ENCODE peak calls at places on chromosomes 16 and 17, in seven cellular contexts. Q is amygdala, J is bronchial epithelial cell, Z is GOT3, Y is A549, F is AG08395, O is mucosa of gallbladder. D is an unnamed sample.

GRCh38 chr17:81251091-81251942 is 12.2 kb downstream of the NDUFAF8 start:
- DNase-seq in Z (no peak), O (no peak), Q (no peak), F (no peak), Y (no peak), J (no peak), D (no peak)

GRCh38 chr17:61338000-61338864 is 61.4 kb upstream of the TBX2 start:
- DNase-seq in Q (no peak), Y (peak), F (peak), O (no peak), J (peak), Z (peak), D (no peak)

GRCh38 chr17:75808549-75808904 is 23.9 kb downstream of the UNK start:
- DNase-seq in O (no peak), Y (no peak), J (no peak), Z (no peak), F (no peak), Q (no peak), D (no peak)

GRCh38 chr17:73189417-73190099 is 3.3 kb upstream of the COG1 start:
- DNase-seq in Y (peak), O (peak), J (peak), F (peak), Q (peak), Z (no peak), D (no peak)

GRCh38 chr17:32021618-32021955 is 14.4 kb downstream of the LRRC37B start:
- DNase-seq in Z (no peak), Y (no peak), J (no peak), Q (no peak), O (no peak), F (no peak), D (no peak)

GRCh38 chr17:47949197-47949759 is 7.9 kb downstream of the PNPO start:
- DNase-seq in Q (peak), F (peak), J (peak), O (peak), Z (peak), Y (peak), D (peak)

GRCh38 chr17:76085066-76085730 is 6.2 kb downstream of the ZACN start:
- DNase-seq in Q (no peak), F (no peak), Z (no peak), O (no peak), Y (no peak), J (no peak), D (no peak)

GRCh38 chr16:10228779-10229178 is 46.6 kb upstream of the GRIN2A start:
- DNase-seq in O (no peak), J (no peak), Q (no peak), Z (no peak), F (no peak), Y (no peak), D (no peak)

GRCh38 chr17:35448214-35448898 is at the start of gene SLFN13:
- DNase-seq in J (peak), Q (no peak), Z (no peak), O (peak), Y (peak), F (peak), D (peak)

GRCh38 chr17:77783991-77784820 is 174.3 kb upstream of the TNRC6C start:
- DNase-seq in O (no peak), F (no peak), Q (no peak), J (no peak), Z (no peak), Y (no peak), D (no peak)

GRCh38 chr16:67571981-67572431 is 9.7 kb downstream of the CTCF start:
- DNase-seq in Q (no peak), F (peak), Z (no peak), O (no peak), J (peak), Y (no peak), D (no peak)

GRCh38 chr16:49639739-49640388 is 216.0 kb downstream of the ZNF423 start:
- DNase-seq in O (peak), Z (peak), J (no peak), Q (no peak), Y (no peak), F (no peak), D (peak)

GRCh38 chr16:31842864-31843263 is 30.7 kb upstream of the ZNF267 start:
- DNase-seq in Q (no peak), F (no peak), Y (no peak), Z (no peak), J (no peak), O (no peak), D (no peak)

GRCh38 chr17:74466111-74466784 is at the start of gene CD300A:
- DNase-seq in O (no peak), F (no peak), Y (no peak), J (no peak), Q (peak), Z (no peak), D (no peak)

GRCh38 chr17:8185580-8186445 is 4.2 kb downstream of the BORCS6 start:
- DNase-seq in F (peak), Z (peak), Q (peak), J (peak), Y (peak), O (peak), D (peak)

GRCh38 chr16:82263456-82264159 is 93.6 kb upstream of the MPHOSPH6 start:
- DNase-seq in Q (no peak), Z (peak), Y (peak), F (peak), J (peak), O (peak), D (peak)

GRCh38 chr16:2698996-2699750 is 16.9 kb downstream of the KCTD5 start:
- DNase-seq in Z (no peak), O (no peak), J (no peak), F (no peak), Y (no peak), Q (no peak), D (no peak)

GRCh38 chr17:80447790-80448189 is 28.6 kb downstream of the NPTX1 start:
- DNase-seq in Q (no peak), O (no peak), Z (no peak), J (peak), F (no peak), Y (no peak), D (no peak)

GRCh38 chr16:69443809-69444611 is 19.6 kb downstream of the CYB5B start:
- DNase-seq in O (peak), Q (no peak), J (peak), Z (no peak), F (peak), Y (no peak), D (no peak)

GRCh38 chr16:50196736-50197135 is 43.6 kb downstream of the TENT4B start:
- DNase-seq in Z (no peak), O (no peak), F (no peak), Y (no peak), J (peak), Q (no peak), D (no peak)

GRCh38 chr17:7945651-7946050 is 13.6 kb downstream of the CNTROB start:
- DNase-seq in Z (no peak), O (no peak), J (no peak), Q (no peak), F (no peak), Y (no peak), D (no peak)

GRCh38 chr17:1882836-1883235 is 53.0 kb downstream of the RPA1 start:
- DNase-seq in Q (no peak), Y (peak), O (peak), Z (no peak), J (peak), F (peak), D (no peak)

GRCh38 chr17:77286641-77287431 is 146.1 kb downstream of the SEC14L1 start:
- DNase-seq in F (peak), Z (peak), O (peak), J (peak), Y (peak), Q (no peak), D (peak)

GRCh38 chr17:7579001-7579838 is at the start of gene CD68:
- DNase-seq in Y (peak), Z (peak), Q (peak), F (peak), J (peak), O (peak), D (peak)

GRCh38 chr17:72492941-72493340 is 372.1 kb downstream of the SOX9 start:
- DNase-seq in Y (no peak), Z (no peak), Q (no peak), O (no peak), J (no peak), F (no peak), D (no peak)

GRCh38 chr17:28807925-28808641 is 34.5 kb downstream of the FAM222B start:
- DNase-seq in J (peak), O (no peak), Q (no peak), Z (no peak), F (peak), Y (peak), D (no peak)

GRCh38 chr17:7304179-7304578 is 3.2 kb upstream of the EIF5A start:
- DNase-seq in O (no peak), Z (no peak), J (no peak), Y (no peak), Q (no peak), F (no peak), D (no peak)

GRCh38 chr17:413706-414440 is 61.3 kb upstream of the RPH3AL start:
- DNase-seq in J (no peak), Q (no peak), O (no peak), F (no peak), Y (no peak), Z (no peak), D (no peak)

GRCh38 chr16:30009990-30010816 is 624 bp downstream of the DOC2A start:
- DNase-seq in Z (no peak), Q (no peak), O (no peak), Y (no peak), F (no peak), J (no peak), D (no peak)

GRCh38 chr17:47012457-47012856 is 33.4 kb upstream of the RPRML start:
- DNase-seq in Q (no peak), F (no peak), O (no peak), J (no peak), Z (no peak), Y (no peak), D (no peak)

D was measured in ascending aorta.